ENCODE peak calls at places on chromosome 16, in six cellular contexts. Z is body of pancreas; G is activated effector memory CD4-positive, alpha-beta T cell treated with anti-CD3 and anti-CD28 coated beads, Interleukin-2, amount 50 U/mL, for 16 hours; L is NCI-H1105; P is Calu3; T is T-helper 1 cell. A is an unnamed sample.

GRCh38 chr16:57946181-57946801 is 24.6 kb downstream of the CNGB1 start:
- DNase-seq in Z (no peak), G (no peak), L (peak; percentile 7), P (no peak), T (no peak), A (no peak)

GRCh38 chr16:68412061-68412460 is 36.2 kb downstream of the SMPD3 start:
- DNase-seq in Z (no peak), G (peak; percentile 17), L (no peak), P (no peak), T (no peak), A (no peak)

GRCh38 chr16:66409156-66409555 is 17.9 kb upstream of the BEAN1 start:
- DNase-seq in Z (no peak), G (no peak), L (no peak), P (no peak), T (no peak), A (no peak)

GRCh38 chr16:81808933-81809480 is 29.9 kb downstream of the PLCG2 start:
- DNase-seq in Z (no peak), G (no peak), L (no peak), P (no peak), T (no peak), A (no peak)

GRCh38 chr16:72673118-72673517 is 374.8 kb downstream of the ZFHX3 start:
- DNase-seq in Z (no peak), G (no peak), L (no peak), P (no peak), T (no peak), A (no peak)

GRCh38 chr16:80123189-80123588 is 417.6 kb upstream of the DYNLRB2 start:
- DNase-seq in Z (no peak), G (no peak), L (no peak), P (no peak), T (no peak), A (no peak)

GRCh38 chr16:28098171-28098958 is 34.9 kb upstream of the GSG1L start:
- DNase-seq in Z (no peak), G (peak; percentile 48), L (no peak), P (no peak), T (no peak), A (no peak)

GRCh38 chr16:85658504-85659326 is 30.0 kb downstream of the GINS2 start:
- DNase-seq in Z (no peak), G (no peak), L (no peak), P (no peak), T (no peak), A (no peak)

GRCh38 chr16:51636913-51637743 is 486.1 kb upstream of the SALL1 start:
- DNase-seq in Z (no peak), G (no peak), L (no peak), P (no peak), T (no peak), A (no peak)

GRCh38 chr16:27323781-27324561 is 10.2 kb downstream of the IL4R start:
- DNase-seq in Z (no peak), G (no peak), L (no peak), P (no peak), T (no peak), A (no peak)

GRCh38 chr16:56593573-56594291 is 4.4 kb downstream of the MT3 start:
- DNase-seq in Z (no peak), G (no peak), L (no peak), P (no peak), T (no peak), A (no peak)

GRCh38 chr16:10987361-10988163 is 43.2 kb downstream of the CLEC16A start:
- DNase-seq in Z (no peak), G (no peak), L (no peak), P (no peak), T (no peak), A (no peak)

GRCh38 chr16:79272141-79272577 is 328.4 kb downstream of the MAF start:
- DNase-seq in Z (no peak), G (peak; percentile 87), L (no peak), P (no peak), T (peak; percentile 37), A (no peak)

GRCh38 chr16:78987676-78988075 is 612.9 kb downstream of the MAF start:
- DNase-seq in Z (no peak), G (no peak), L (no peak), P (peak; percentile 69), T (no peak), A (no peak)

A was measured in cerebellar cortex.